ENCODE peak calls at places on chromosome 16, in eight cellular contexts. Z is HL-60, R is IMR-90, X is colonic mucosa, O is lung, A is PC-3, Y is GM12865, F is cardiac muscle cell. T is an unnamed sample.

GRCh38 chr16:6684076-6684673 is 648.5 kb upstream of the RBFOX1 start:
- DNase-seq in O (no peak), R (no peak), F (peak), Z (peak), Y (peak), A (peak), X (peak), T (no peak)

GRCh38 chr16:84633622-84634021 is 14.7 kb upstream of the KLHL36 start:
- DNase-seq in R (no peak), Y (no peak), O (no peak), F (no peak), A (no peak), Z (no peak), X (no peak), T (peak)

GRCh38 chr16:4006441-4006989 is 109.7 kb downstream of the ADCY9 start:
- DNase-seq in R (peak), F (no peak), Z (no peak), Y (no peak), O (no peak), A (no peak), X (peak), T (no peak)

GRCh38 chr16:82936941-82937551 is 310.3 kb downstream of the CDH13 start:
- DNase-seq in R (peak), A (no peak), Z (no peak), O (no peak), X (no peak), Y (no peak), F (no peak), T (peak)

GRCh38 chr16:58515871-58516767 is 802 bp downstream of the SETD6 start:
- DNase-seq in Y (peak), F (peak), O (no peak), Z (peak), R (no peak), A (peak), X (peak), T (no peak)

GRCh38 chr16:80006175-80006895 is 405.8 kb upstream of the MAF start:
- DNase-seq in R (peak), Z (no peak), X (peak), O (no peak), Y (peak), A (no peak), F (no peak), T (no peak)

GRCh38 chr16:24900230-24900629 is 54.5 kb downstream of the SLC5A11 start:
- DNase-seq in F (peak), R (no peak), A (no peak), O (no peak), Z (no peak), X (no peak), Y (no peak), T (no peak)

GRCh38 chr16:25060920-25061319 is 45.8 kb upstream of the ARHGAP17 start:
- DNase-seq in F (peak), O (no peak), R (peak), A (no peak), X (no peak), Y (peak), Z (peak), T (no peak)

GRCh38 chr16:78761427-78761826 is 662.0 kb downstream of the WWOX start:
- DNase-seq in Z (no peak), O (no peak), X (no peak), F (no peak), Y (peak), R (no peak), A (no peak), T (no peak)

GRCh38 chr16:11256657-11257130 is 690 bp upstream of the SOCS1 start:
- DNase-seq in R (peak), A (peak), F (peak), Y (no peak), X (peak), O (peak), Z (no peak), T (peak)

GRCh38 chr16:48235556-48236136 is 8.5 kb upstream of the LONP2 start:
- DNase-seq in A (peak), Y (no peak), Z (no peak), X (peak), R (peak), O (no peak), F (no peak), T (no peak)

GRCh38 chr16:79838860-79839259 is 238.3 kb upstream of the MAF start:
- DNase-seq in Z (no peak), R (no peak), Y (no peak), A (no peak), O (peak), F (no peak), X (peak), T (no peak)

GRCh38 chr16:49416276-49416675 is 42.7 kb downstream of the C16orf78 start:
- DNase-seq in F (no peak), A (no peak), X (no peak), R (no peak), Z (no peak), Y (no peak), O (no peak), T (no peak)

GRCh38 chr16:30761427-30761927 is 385 bp downstream of the CFAP119 start:
- DNase-seq in O (no peak), Y (peak), Z (no peak), F (peak), A (peak), R (peak), X (peak), T (no peak)

GRCh38 chr16:68069511-68070248 is 15.5 kb upstream of the NFATC3 start:
- DNase-seq in X (peak), O (peak), R (no peak), Z (no peak), F (no peak), A (no peak), Y (no peak), T (no peak)

GRCh38 chr16:61858996-61859395 is 177.2 kb downstream of the CDH8 start:
- DNase-seq in O (no peak), R (no peak), Z (no peak), Y (no peak), F (no peak), A (peak), X (no peak), T (no peak)

GRCh38 chr16:69311533-69312388 is 611 bp downstream of the VPS4A start:
- DNase-seq in X (peak), Z (peak), R (no peak), F (peak), O (no peak), Y (peak), A (peak), T (no peak)

GRCh38 chr16:9091867-9092281 is 430 bp downstream of the HAPSTR1 start:
- DNase-seq in F (peak), Z (peak), R (no peak), Y (peak), X (peak), O (peak), A (no peak), T (no peak)

GRCh38 chr16:2827831-2828520 is 2.1 kb upstream of the ZG16B start:
- DNase-seq in R (no peak), O (no peak), X (no peak), Z (no peak), Y (no peak), F (peak), A (no peak), T (no peak)

GRCh38 chr16:3256146-3256875 is at the start of gene MEFV:
- DNase-seq in O (no peak), Z (peak), R (peak), Y (no peak), F (no peak), X (no peak), A (no peak), T (no peak)

GRCh38 chr16:55058576-55058975 is 127.9 kb downstream of the IRX5 start:
- DNase-seq in Y (no peak), A (no peak), F (no peak), R (no peak), O (no peak), X (no peak), Z (no peak), T (no peak)

GRCh38 chr16:2163211-2163881 is 7.8 kb downstream of the TRAF7 start:
- DNase-seq in X (peak), A (peak), Z (no peak), O (no peak), R (no peak), Y (no peak), F (no peak), T (no peak)

GRCh38 chr16:19167710-19168172 is 299 bp upstream of the SYT17 start:
- DNase-seq in Y (peak), A (peak), F (peak), O (peak), X (peak), R (peak), Z (peak), T (peak)

GRCh38 chr16:1706386-1707192 is 594 bp downstream of the MAPK8IP3 start:
- DNase-seq in R (peak), X (peak), A (no peak), Z (peak), Y (peak), F (peak), O (no peak), T (peak)

GRCh38 chr16:83031524-83031923 is 404.8 kb downstream of the CDH13 start:
- DNase-seq in R (peak), O (no peak), Y (no peak), F (no peak), Z (no peak), A (no peak), X (no peak), T (no peak)

GRCh38 chr16:88537864-88538263 is 32.3 kb upstream of the ZC3H18 start:
- DNase-seq in X (no peak), R (no peak), Z (no peak), F (no peak), O (no peak), Y (no peak), A (no peak), T (no peak)

GRCh38 chr16:546909-547770 is 13.1 kb upstream of the PRR35 start:
- DNase-seq in Y (no peak), Z (peak), X (peak), A (no peak), F (peak), O (peak), R (peak), T (peak)
- TF ChIP-seq CTCF in Y (no peak), Z (peak), X (peak), A (no peak), F (peak), O (no peak), R (peak), T (peak)

GRCh38 chr16:31877876-31878642 is 4.5 kb downstream of the ZNF267 start:
- DNase-seq in Z (no peak), O (no peak), Y (no peak), X (no peak), F (no peak), R (no peak), A (no peak), T (no peak)

GRCh38 chr16:31876955-31877828 is 3.6 kb downstream of the ZNF267 start:
- DNase-seq in A (peak), O (no peak), Y (peak), F (no peak), X (no peak), R (peak), Z (no peak), T (peak)

GRCh38 chr16:31873556-31874353 is at the start of gene ZNF267:
- DNase-seq in O (peak), X (peak), Y (peak), F (peak), Z (peak), A (peak), R (peak), T (peak)

GRCh38 chr16:31874354-31875111 is 926 bp downstream of the ZNF267 start:
- DNase-seq in Z (peak), A (peak), F (peak), R (peak), X (peak), Y (peak), O (no peak), T (peak)

DNA sequence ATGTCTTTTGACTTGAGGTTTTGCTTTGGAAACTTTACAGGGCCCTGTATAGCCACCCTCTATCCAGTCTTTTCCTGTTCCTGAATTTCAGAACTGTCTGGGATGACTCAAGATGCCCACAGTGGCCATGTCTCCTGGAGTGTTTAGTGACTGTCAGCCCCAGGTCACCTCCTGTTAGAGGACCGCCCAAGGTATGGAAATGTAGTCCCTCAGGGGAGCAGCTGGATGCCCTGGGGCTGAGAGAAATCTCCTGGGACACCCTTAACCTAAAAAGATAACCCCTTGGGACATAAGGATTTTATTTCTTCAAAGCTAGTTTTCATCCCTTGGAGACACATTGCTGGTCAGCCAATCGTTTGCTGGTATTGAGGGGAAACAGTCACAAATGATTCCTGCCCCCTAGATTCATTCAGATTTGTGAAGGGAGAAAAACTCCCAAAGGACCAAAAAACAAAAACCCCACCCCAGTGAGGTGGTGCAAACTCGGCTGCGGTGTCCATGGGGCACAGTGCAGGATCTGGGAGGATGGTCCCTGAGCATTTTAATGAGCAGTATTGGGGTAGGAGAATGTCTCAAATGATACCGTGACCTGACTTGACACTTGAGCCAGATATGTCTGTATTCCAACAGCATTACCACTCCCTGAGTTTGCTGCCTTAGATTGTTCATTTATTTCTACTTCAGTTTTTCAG is 1.7 kb downstream of the ZNF267 start:
- DNase-seq in Y (no peak), X (no peak), R (peak), F (no peak), Z (no peak), A (peak), O (no peak), T (peak)
- H3K4me3 ChIP-seq in Y (peak), X (peak), R (no peak), F (peak), Z (peak), A (peak), O (no peak), T (peak)

DNA sequence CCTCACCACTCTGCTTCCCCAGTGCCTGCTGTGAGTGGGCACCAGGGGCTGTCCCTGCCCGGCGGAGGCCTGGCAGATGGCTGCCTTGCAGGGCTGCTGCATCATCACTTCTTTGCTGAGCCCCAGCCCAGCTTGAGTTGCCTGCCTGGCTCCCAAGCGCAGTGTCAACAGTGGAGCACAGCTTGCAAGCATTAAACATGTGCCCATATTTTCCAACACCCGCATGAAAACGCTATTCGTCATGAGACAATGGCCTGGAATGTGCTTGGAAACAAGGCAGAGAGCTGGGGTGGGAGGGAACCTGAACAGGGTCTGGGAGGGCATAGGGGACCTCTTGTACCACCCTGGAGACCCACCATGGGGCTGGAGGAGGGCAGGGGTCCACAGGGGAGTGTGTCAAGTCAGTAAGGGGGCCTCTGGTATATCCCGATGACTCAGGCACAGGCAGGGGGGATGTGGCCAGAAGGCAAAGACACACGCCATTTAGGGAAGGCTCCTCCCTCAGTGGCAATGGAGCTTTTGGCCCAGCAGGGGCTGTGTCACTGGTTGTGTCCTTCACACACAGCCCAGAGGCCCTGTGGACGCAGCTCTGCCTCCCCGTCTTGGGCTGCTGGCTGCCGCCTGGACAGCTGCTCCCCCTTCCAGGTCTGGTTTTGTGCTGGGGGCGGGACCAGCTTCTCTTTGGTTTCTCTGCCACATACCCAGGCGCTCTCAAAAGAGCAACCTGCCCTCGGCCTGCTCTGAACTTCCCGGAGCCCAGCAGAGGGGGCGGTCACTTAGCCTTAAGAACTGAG is 17.4 kb upstream of the MTSS2 start:
- DNase-seq in Z (no peak), R (peak), F (peak), Y (no peak), X (no peak), O (no peak), A (no peak), T (peak)
- TF ChIP-seq CTCF in Z (no peak), R (peak), F (peak), Y (no peak), X (no peak), O (no peak), A (no peak), T (peak)

GRCh38 chr16:57003439-57004386 is 14.4 kb downstream of the NLRC5 start:
- DNase-seq in R (no peak), Y (peak), O (no peak), X (no peak), A (no peak), Z (peak), F (no peak), T (no peak)

GRCh38 chr16:57007530-57007929 is 18.2 kb downstream of the NLRC5 start:
- DNase-seq in F (no peak), O (no peak), X (no peak), A (no peak), Z (no peak), R (no peak), Y (no peak), T (no peak)

GRCh38 chr16:57007050-57007449 is 17.7 kb downstream of the NLRC5 start:
- DNase-seq in X (no peak), O (no peak), Y (no peak), A (no peak), R (peak), Z (no peak), F (no peak), T (no peak)

GRCh38 chr16:57001026-57001669 is 11.8 kb downstream of the NLRC5 start:
- DNase-seq in O (no peak), A (no peak), Y (no peak), X (no peak), Z (no peak), F (no peak), R (no peak), T (no peak)

DNA sequence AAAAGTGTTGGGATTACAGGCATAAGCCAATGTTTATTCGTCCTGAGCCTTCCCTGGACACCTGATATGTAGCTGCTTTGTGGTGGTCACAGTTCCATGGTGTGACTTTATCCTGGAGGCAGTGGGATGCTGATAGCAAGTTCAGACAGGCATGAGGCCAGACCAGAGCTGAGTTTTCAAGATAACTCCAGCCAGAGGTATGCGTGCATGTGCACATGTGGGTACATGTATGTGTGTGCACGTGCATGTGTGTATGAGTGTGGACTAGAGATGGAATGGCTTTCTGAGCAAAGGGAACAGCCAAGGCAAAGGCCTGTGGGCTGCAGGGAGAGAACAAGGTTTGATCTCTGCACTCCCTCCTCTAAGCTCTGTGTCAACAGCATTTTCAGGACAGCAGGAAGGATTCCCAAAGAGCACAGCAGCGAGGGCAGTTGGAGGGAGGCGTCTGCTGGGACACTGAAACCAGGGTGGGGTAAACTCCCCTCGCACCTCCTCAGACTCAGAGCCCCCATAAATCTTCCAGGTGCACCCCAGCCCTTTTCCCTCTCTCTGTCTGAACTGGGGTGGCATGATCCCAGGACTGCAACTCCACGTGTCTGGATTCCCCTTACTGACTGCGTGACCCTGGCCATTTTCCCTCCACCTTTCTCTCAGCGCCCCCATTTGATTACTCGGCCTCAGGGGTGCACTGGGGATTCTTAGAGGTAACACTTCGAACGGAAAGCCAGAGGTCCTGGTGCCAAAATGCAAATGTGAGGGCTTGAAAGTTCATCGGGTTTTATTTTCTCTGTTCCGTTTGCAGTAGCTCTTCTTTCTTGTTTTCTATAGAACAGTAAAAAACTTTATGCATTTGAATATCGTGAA is 15.3 kb downstream of the NLRC5 start:
- DNase-seq in O (no peak), F (no peak), X (no peak), Y (peak), A (no peak), R (no peak), Z (no peak), T (no peak)
- H3K4me3 ChIP-seq in O (no peak), F (no peak), X (no peak), Y (peak), A (no peak), R (no peak), Z (no peak), T (no peak)

GRCh38 chr16:74713876-74714275 is 13.2 kb upstream of the MLKL start:
- DNase-seq in O (no peak), F (no peak), Z (no peak), X (no peak), A (no peak), R (no peak), Y (no peak), T (no peak)
- TF ChIP-seq CTCF in O (no peak), F (no peak), Z (no peak), X (no peak), A (no peak), R (no peak), Y (no peak), T (no peak)

DNA sequence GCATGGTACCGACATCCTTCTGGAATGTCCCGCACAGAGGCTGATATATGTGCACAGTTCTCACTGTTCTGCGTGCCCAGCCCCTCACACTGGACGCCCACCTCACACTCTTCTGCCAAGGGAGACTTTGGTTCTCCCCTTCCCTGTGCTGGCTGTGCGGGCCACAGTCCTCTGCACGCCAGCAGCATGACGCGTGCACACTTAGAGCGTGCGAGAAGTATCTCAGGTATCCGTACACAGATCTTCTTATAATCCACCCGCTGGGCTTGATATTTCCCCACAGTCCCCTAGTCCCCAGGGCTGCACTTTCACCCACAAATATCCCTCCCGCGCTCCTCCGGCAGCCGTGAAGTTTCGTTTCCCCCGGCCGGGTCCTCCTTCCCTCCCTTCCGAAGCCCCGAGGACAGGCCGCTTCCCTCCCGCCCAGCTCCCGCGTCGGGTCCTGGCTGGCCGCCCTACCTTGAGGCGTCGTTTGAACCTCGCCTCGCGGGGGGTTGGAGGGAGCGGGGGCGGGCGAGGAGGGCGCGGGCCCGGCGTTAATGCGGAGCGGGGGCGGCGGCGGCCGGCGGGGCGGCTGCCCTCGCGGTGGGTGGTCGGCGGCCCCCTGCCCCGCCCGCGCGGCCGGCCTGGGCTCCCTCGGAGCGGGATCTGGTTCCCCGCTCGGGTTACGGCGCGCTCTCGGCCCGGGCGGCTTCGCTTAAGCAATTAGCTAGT is 5.0 kb upstream of the FOXF1 start:
- DNase-seq in Y (no peak), F (no peak), A (no peak), O (no peak), R (peak), Z (no peak), X (no peak), T (no peak)
- H3K4me3 ChIP-seq in Y (no peak), F (no peak), A (no peak), O (peak), R (peak), Z (no peak), X (peak), T (peak)